ENCODE peak calls at places on chromosomes 7 and 10, in four cellular contexts. One of them, this sample, is unnamed.

GRCh38 chr10:93106631-93107072 is 33.0 kb downstream of the CYP26A1 start:
- DNase-seq in HCT116: no peak
- DNase-seq in T47D: no peak
- DNase-seq in K562: no peak
- DNase-seq in this sample: no peak

GRCh38 chr10:76329891-76330575 is 898.6 kb downstream of the LRMDA start:
- DNase-seq in HCT116: no peak
- DNase-seq in T47D: no peak
- DNase-seq in K562: no peak
- DNase-seq in this sample: no peak

GRCh38 chr10:34744590-34744989 is 70.5 kb downstream of the PARD3 start:
- DNase-seq in HCT116: no peak
- DNase-seq in T47D: no peak
- DNase-seq in K562: no peak
- DNase-seq in this sample: peak; percentile 54

GRCh38 chr7:55618913-55619312 is 46.6 kb upstream of the VOPP1 start:
- DNase-seq in HCT116: no peak
- DNase-seq in T47D: no peak
- DNase-seq in K562: no peak
- DNase-seq in this sample: no peak

GRCh38 chr7:157832866-157833607 is 496.2 kb downstream of the DNAJB6 start:
- DNase-seq in HCT116: no peak
- DNase-seq in T47D: no peak
- DNase-seq in K562: no peak
- DNase-seq in this sample: no peak

GRCh38 chr7:128917061-128917460 is 6.6 kb upstream of the KCP start:
- DNase-seq in HCT116: no peak
- DNase-seq in T47D: no peak
- DNase-seq in K562: no peak
- DNase-seq in this sample: no peak

GRCh38 chr10:110311357-110311949 is 6.7 kb upstream of the SMNDC1 start:
- DNase-seq in HCT116: peak; percentile 80
- DNase-seq in T47D: no peak
- DNase-seq in K562: peak; percentile 40
- DNase-seq in this sample: peak; percentile 64

GRCh38 chr7:5693529-5693928 is 87.9 kb downstream of the RNF216 start:
- DNase-seq in HCT116: no peak
- DNase-seq in T47D: no peak
- DNase-seq in K562: no peak
- DNase-seq in this sample: no peak

GRCh38 chr10:132412316-132413192 is 15.6 kb downstream of the PWWP2B start:
- DNase-seq in HCT116: no peak
- DNase-seq in T47D: no peak
- DNase-seq in K562: no peak
- DNase-seq in this sample: peak; percentile 40

DNA sequence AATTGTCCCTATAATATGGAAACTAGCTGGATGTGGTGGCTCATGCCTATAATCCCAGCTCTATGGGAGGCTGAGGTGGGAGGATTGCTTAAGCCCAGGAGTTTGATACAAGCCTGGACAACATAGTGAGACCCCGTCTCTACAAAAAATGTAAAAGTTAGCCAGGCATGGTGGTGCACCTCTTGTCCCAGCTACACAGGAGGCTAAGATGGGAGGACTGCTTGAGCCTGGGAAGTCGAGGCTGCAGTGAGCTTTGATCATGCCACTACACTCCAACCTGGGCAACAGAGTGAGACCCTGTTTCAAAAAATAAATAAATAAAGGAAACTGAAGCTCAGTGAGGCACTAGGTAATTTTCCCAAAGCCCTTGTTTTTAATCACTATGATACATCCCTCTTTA is 15.7 kb upstream of the ERLIN1 start:
- DNase-seq in HCT116: no peak
- DNase-seq in T47D: no peak
- DNase-seq in K562: no peak
- DNase-seq in this sample: no peak
- TF ChIP-seq JUND in HCT116: no peak
- TF ChIP-seq JUND in T47D: no peak
- TF ChIP-seq JUND in K562: no peak
- TF ChIP-seq JUND in this sample: no peak

GRCh38 chr7:51025668-51026067 is 243.0 kb upstream of the GRB10 start:
- DNase-seq in HCT116: no peak
- DNase-seq in T47D: no peak
- DNase-seq in K562: no peak
- DNase-seq in this sample: no peak

GRCh38 chr7:51029131-51029530 is 246.4 kb upstream of the GRB10 start:
- DNase-seq in HCT116: no peak
- DNase-seq in T47D: no peak
- DNase-seq in K562: no peak
- DNase-seq in this sample: no peak

GRCh38 chr7:51026341-51026740 is 243.6 kb upstream of the GRB10 start:
- DNase-seq in HCT116: no peak
- DNase-seq in T47D: no peak
- DNase-seq in K562: no peak
- DNase-seq in this sample: no peak

GRCh38 chr7:51028128-51028830 is 245.6 kb upstream of the GRB10 start:
- DNase-seq in HCT116: no peak
- DNase-seq in T47D: no peak
- DNase-seq in K562: no peak
- DNase-seq in this sample: no peak

DNA sequence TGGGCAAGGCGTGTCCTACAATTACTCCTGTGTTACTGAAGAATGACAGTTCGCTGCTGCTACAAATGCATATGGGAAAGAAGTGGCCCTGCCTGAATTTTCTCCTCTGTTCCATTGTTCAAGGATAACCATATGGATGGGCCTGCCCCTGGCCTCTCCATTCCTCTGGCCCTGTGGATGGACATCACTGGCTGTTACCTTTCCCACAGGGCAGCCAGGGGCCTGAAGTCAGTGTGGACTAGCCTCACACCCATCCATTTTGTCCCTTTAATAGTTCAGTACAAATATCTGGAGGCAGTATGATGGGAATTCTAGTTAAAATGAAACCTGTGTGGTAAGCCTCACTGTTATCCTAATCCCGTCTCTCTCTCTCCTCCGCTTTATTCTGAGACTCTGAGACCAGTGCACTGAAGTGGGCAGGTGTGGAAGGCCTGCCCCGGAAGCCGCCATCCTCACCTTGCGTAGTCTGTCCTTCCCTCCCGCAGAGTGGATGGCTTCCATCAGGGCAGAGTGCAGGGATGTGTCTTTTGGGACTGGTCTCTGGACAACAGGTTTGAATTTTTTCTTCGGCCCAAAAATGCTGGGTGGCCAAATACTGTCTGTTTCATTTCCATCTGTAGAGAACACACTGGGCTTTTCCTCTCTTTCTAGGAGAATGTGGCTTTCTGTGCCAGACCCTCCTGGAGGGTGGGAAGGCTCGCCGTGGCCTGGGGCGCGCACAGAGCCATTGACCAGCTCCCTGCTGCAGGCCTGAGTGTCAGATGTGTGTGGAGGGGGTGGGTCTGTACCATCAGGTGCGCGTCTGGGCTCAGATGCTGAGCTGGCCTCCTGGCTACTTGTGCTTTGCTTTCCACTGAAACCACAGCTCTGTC is 244.8 kb upstream of the GRB10 start:
- DNase-seq in HCT116: no peak
- DNase-seq in T47D: no peak
- DNase-seq in K562: no peak
- DNase-seq in this sample: no peak
- TF ChIP-seq JUND in HCT116: no peak
- TF ChIP-seq JUND in T47D: no peak
- TF ChIP-seq JUND in K562: no peak
- TF ChIP-seq JUND in this sample: no peak

GRCh38 chr7:79216236-79216635 is 237.2 kb downstream of the MAGI2 start:
- DNase-seq in HCT116: no peak
- DNase-seq in T47D: no peak
- DNase-seq in K562: no peak
- DNase-seq in this sample: no peak

GRCh38 chr7:79212334-79212733 is 241.1 kb downstream of the MAGI2 start:
- DNase-seq in HCT116: no peak
- DNase-seq in T47D: no peak
- DNase-seq in K562: no peak
- DNase-seq in this sample: no peak

GRCh38 chr7:79221211-79221610 is 232.3 kb downstream of the MAGI2 start:
- DNase-seq in HCT116: no peak
- DNase-seq in T47D: no peak
- DNase-seq in K562: no peak
- DNase-seq in this sample: no peak

GRCh38 chr7:79217976-79218626 is 235.4 kb downstream of the MAGI2 start:
- DNase-seq in HCT116: no peak
- DNase-seq in T47D: no peak
- DNase-seq in K562: no peak
- DNase-seq in this sample: no peak

GRCh38 chr7:79217468-79217867 is 236.0 kb downstream of the MAGI2 start:
- DNase-seq in HCT116: no peak
- DNase-seq in T47D: no peak
- DNase-seq in K562: no peak
- DNase-seq in this sample: no peak
- TF ChIP-seq JUND in HCT116: no peak
- TF ChIP-seq JUND in T47D: no peak
- TF ChIP-seq JUND in K562: no peak
- TF ChIP-seq JUND in this sample: no peak

DNA sequence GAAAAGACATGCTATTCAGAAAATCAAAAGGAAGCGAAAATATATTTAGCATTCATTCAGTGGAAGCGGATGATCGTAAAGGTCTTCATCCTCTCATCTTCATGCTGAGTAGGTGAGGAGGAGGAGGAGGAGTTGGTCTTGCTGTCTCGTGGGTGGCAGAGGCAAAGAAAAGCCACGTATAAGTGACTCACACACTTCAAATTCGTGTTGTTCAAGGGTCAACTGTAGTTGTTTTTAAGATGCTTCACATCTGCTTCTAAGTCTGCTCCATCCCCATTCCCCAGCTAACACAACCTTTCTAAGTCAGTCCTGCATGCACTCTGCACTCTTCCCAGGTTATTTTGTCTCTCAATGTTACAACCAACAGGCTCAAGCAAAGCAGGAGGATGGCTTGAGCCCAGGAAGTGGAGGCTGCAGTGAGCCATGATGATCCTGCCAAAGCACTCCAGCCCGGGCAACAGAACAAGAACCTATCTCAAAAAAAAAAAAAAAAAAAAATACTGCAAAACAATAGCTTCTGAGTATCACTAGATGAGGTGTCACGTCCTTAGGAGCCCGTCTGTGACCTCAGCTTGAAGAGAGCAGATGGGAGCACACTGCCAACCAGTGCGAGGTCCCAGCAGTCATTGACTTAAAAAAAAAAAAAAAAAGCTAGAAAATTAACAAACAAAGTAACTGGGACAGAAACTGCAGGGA is 70.5 kb downstream of the SFMBT2 start:
- DNase-seq in HCT116: no peak
- DNase-seq in T47D: no peak
- DNase-seq in K562: no peak
- DNase-seq in this sample: no peak
- TF ChIP-seq JUND in HCT116: no peak
- TF ChIP-seq JUND in T47D: no peak
- TF ChIP-seq JUND in K562: no peak
- TF ChIP-seq JUND in this sample: no peak

DNA sequence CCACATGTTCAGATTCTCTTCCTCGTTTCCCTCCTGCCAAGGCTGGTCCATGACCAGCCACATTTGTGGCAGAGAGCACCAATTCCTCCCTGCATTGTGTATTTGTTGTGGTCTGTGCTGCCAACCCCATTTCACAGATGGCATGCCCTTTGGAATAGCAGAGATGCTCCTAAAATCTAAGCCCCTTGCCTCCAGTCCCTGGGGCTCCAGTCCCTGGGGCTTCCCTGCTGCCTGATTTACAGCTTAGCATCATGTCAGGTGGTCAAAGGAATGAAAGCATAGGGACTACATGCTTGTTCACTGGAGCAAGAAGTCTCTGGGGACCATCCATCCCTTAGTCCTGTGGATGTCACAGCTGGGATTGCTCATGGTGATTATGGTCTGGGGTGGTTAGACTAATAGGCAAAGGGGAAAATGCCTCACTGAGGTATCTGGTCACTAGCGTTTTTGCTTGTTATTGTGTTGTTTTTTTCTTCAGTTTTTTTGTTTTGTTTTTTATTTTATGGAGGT is 426.4 kb downstream of the PLXNA4 start:
- DNase-seq in HCT116: no peak
- DNase-seq in T47D: no peak
- DNase-seq in K562: no peak
- DNase-seq in this sample: no peak
- TF ChIP-seq JUND in HCT116: no peak
- TF ChIP-seq JUND in T47D: no peak
- TF ChIP-seq JUND in K562: no peak
- TF ChIP-seq JUND in this sample: no peak

This sample was measured in SK-N-SH.